ENCODE peak calls at places on chromosomes 5 and 9, in four cellular contexts. N is astrocyte, B is cardiac muscle cell, G is tibial nerve. X is an unnamed sample.

GRCh38 chr9:17349816-17350215 is 215.0 kb downstream of the CNTLN start:
- DNase-seq in G (no peak), B (peak; percentile 26), N (peak; percentile 69), X (no peak)

GRCh38 chr9:29126783-29127182 is 1553.5 kb upstream of the C9orf72 start:
- DNase-seq in B (no peak), G (no peak), N (no peak), X (no peak)

GRCh38 chr5:178404987-178405386 is 172.4 kb upstream of the PHYKPL start:
- DNase-seq in G (no peak), N (peak; percentile 2), B (no peak), X (no peak)

GRCh38 chr5:103389362-103389761 is 130.8 kb downstream of the MACIR start:
- DNase-seq in B (no peak), G (no peak), N (no peak), X (no peak)

GRCh38 chr5:39780341-39780740 is 355.6 kb upstream of the DAB2 start:
- DNase-seq in B (peak; percentile 76), G (no peak), N (peak; percentile 73), X (peak; percentile 24)

GRCh38 chr9:133585481-133586367 is 23.5 kb downstream of the FAM163B start:
- DNase-seq in G (no peak), N (no peak), B (no peak), X (no peak)

GRCh38 chr9:123933401-123933800 is 3.5 kb upstream of the DENND1A start:
- DNase-seq in G (no peak), B (peak; percentile 81), N (peak; percentile 80), X (no peak)

GRCh38 chr5:115810776-115811175 is 5.7 kb downstream of the CDO1 start:
- DNase-seq in N (peak; percentile 69), G (no peak), B (no peak), X (no peak)

GRCh38 chr9:116190997-116191396 is 37.4 kb downstream of the PAPPA start:
- DNase-seq in N (peak; percentile 73), B (peak; percentile 77), G (no peak), X (no peak)

GRCh38 chr5:66039701-66040100 is 104.4 kb upstream of the SREK1 start:
- DNase-seq in G (no peak), N (no peak), B (no peak), X (no peak)

GRCh38 chr5:154642499-154643245 is 112.5 kb upstream of the LARP1 start:
- DNase-seq in N (no peak), B (peak; percentile 53), G (no peak), X (no peak)

GRCh38 chr5:126998201-126998631 is 32.1 kb downstream of the MARCHF3 start:
- DNase-seq in B (peak; percentile 44), N (peak; percentile 41), G (no peak), X (no peak)

GRCh38 chr5:56282241-56282640 is 49.1 kb upstream of the ANKRD55 start:
- DNase-seq in B (no peak), N (no peak), G (no peak), X (no peak)

GRCh38 chr5:126624534-126624933 is 23.8 kb downstream of the PHAX start:
- DNase-seq in G (no peak), B (peak; percentile 77), N (peak; percentile 88), X (no peak)

DNA sequence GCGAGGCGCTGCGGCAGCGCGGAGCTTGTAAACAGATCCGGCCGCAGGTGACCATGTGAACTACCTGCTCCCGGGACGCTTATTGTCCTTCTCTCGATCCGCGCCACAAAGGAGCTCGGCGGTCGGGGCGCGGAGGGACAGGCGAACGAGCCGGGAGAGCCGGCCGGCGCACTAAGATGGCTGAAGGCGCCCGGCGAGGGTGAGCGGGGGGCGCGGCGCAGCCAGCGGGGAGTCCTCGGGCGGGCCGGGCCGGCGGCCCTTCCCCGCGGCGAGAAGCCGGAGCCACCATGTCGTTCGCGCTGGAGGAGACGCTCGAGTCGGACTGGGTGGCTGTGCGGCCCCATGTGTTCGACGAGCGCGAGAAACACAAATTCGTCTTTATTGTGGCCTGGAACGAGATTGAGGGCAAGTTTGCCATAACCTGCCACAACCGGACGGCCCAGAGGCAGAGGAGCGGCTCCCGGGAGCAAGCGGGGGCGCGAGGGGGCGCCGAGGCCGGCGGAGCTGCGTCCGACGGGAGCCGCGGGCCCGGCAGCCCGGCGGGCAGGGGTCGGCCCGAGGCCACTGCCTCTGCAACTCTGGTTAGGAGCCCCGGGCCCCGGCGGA is 536 bp downstream of the JMY start:
- DNase-seq in B (peak; percentile 31), N (peak; percentile 23), G (no peak), X (peak; percentile 52)
- TF ChIP-seq CTCF in B (no peak), N (no peak), G (no peak), X (no peak)

GRCh38 chr5:122774861-122775712 is at the start of gene SNX2:
- DNase-seq in G (peak; percentile 94), B (peak; percentile 94), N (peak; percentile 60), X (peak; percentile 98)
- TF ChIP-seq CTCF in G (no peak), B (no peak), N (no peak), X (no peak)

GRCh38 chr5:169507051-169507450 is 76.5 kb upstream of the SPDL1 start:
- DNase-seq in B (peak; percentile 11), N (no peak), G (no peak), X (no peak)

GRCh38 chr5:169512385-169512784 is 71.2 kb upstream of the SPDL1 start:
- DNase-seq in B (no peak), G (no peak), N (no peak), X (no peak)

DNA sequence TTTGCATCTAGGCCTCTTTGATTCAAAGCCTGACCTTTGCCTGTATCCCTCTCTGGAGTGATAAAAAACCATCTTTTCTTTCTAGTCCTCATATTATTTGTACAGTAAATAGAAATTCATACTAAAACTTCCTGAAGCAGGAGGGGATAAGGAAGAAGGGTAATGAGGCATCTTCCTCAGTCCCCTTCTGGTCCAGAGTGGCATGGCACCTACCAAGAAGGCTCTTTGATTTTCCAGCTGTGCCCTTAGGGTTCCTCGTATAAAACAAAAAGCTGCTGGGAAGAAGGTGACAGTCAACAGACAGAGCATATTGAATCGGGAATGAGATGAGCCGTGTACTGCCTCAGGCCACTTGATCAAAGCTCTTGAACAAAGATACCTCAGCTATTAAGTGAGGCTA is 71.9 kb upstream of the SPDL1 start:
- DNase-seq in N (no peak), G (no peak), B (no peak), X (no peak)
- TF ChIP-seq CTCF in N (no peak), G (no peak), B (peak; percentile 10), X (peak; percentile 39)

DNA sequence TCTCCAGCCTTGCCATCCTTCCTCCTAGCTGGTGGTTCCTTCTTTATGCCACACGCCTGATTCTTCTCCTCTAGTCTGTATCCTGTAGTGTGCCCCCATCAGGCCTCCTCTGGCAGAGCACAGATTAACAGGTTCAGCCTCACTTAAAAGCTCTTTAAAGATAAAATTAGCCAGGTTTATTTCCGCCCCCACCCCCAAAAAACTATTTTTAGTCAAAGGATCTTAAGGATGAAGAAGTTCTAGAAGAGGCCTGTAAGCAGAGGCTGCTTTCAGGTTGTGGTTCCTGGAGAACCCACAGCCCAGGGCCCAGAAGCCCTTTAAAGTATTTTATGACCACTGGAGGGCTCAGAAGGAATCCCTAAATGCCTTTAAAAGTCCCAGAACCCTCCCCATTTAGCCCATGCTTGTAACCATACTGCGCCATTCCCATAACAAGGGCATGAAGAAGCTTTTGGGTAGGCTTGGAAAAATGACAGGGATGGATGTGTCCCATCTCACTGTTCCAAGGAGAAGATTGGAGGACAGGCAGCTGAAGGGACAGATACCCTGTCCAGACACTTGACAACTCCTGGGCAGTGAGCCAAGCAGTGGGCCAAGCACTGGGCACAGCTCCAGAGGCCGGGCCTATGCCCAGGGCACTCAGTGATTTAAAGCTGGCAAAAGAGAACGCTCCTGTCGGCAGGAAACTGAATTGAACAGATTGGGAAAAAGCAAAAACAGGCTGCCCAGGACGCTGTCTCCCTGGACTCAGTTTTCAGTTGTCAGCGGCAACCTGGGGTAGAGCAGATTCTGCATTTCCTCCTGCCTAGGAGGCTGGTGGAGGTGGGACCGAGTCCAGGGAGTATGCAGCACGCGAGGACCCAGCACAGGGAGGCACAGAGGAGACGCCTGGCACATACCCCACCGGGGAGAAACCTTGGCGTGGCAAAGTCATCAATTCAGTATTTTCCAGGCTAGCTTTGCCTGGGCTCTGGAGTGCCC is 106.3 kb upstream of the SSBP2 start:
- DNase-seq in G (peak; percentile 52), B (no peak), N (no peak), X (peak; percentile 46)
- TF ChIP-seq CTCF in G (peak; percentile 3), B (peak; percentile 33), N (no peak), X (peak; percentile 26)

DNA sequence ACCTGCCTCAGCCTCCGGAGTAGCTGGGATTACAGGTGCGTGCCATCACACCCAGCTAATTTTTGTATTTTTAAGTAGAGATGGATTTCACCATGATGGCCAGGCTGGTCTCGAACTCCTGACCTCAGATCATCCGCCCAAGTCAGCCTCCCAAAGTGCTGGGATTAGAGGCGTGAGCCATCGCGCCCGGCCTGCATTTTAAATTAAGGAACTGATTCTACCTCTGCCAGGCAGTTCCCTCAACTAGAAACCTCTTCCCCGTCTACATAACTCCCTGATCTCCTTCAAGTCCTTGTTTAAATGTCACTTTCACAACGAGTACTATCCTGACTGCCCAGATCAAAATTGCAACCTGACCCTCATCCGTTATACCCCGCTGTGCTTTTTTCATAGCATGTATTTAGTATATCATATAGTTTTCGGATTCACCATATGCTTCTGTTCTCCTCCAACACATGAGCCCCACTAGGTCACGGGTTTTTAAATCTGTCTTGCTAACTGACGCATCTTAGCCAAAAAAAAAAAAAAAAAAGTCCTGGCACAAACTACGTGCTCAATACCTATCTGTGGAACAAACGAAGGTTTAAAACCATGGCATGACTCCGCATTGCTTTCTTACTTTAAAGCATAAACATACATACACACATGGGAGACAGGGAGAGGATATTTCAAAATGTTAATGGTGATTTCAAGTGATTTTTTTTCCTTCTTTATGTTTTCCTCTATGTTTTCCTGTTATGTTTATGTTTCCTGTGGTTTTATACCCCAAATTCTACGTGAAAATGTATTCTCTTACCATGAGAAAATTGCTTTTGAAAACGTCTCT is 766 bp upstream of the SOWAHA start:
- DNase-seq in B (no peak), G (no peak), N (no peak), X (no peak)
- TF ChIP-seq CTCF in B (no peak), G (no peak), N (no peak), X (no peak)

DNA sequence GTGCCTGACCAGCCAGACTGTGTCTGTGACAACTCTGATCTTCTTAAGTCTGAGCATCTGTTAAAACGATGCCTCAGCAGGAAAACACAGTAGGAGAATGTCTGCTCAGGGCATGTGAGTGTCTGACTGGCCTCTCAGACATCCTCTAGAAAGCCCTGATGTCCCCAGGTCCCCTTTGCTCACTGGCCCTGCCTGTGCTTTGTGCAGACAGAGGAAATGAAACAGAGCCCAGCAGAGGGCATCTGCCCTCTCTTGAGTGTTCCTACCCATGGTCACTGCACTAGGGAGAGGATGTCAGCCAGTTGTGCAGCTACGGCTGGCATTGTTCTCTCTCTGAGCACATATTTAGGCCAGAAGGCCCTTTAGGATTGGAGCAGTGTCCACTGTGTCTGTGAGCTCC is 56.9 kb downstream of the TRPC7 start:
- DNase-seq in G (no peak), B (peak; percentile 3), N (no peak), X (no peak)
- TF ChIP-seq CTCF in G (no peak), B (peak; percentile 8), N (no peak), X (no peak)

DNA sequence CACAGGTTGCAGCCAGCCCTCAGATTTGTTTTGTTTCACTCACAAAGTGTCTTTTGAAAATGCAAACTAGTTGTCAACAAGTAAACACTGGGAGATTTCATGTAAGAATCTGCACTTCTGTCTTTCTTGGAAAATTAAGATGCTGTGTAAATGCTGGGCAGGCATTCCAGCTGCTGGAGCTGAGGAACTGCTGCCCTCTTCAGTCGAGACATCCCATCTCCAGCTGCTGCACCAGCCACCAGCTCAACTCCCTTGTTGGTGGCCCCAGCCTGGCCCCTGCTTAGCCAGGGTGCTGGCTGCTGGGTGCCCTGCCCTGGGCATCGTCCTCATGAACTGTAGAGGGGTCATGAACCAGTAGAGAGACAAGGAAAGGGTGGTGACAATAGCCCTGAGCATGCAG is 33.1 kb upstream of the AFAP1L1 start:
- DNase-seq in N (no peak), G (no peak), B (peak; percentile 36), X (no peak)
- TF ChIP-seq CTCF in N (no peak), G (no peak), B (peak; percentile 26), X (no peak)